ENCODE peak calls at places on chromosomes 12 and 14, in four cellular contexts. A, H, K and Q are unnamed samples.
A peak's percentile ranks its signal among the peaks of the same experiment; 100 is the strongest.

GRCh38 chr12:41437578-41437977 is 249.5 kb downstream of the PDZRN4 start:
- DNase-seq in K (no peak), H (no peak), A (no peak), Q (no peak)

GRCh38 chr12:98736352-98737326 is 91.5 kb downstream of the APAF1 start:
- DNase-seq in H (no peak), A (peak; percentile 15), K (no peak), Q (peak; percentile 66)

GRCh38 chr14:94685166-94685581 is 73.0 kb downstream of the SERPINA3 start:
- DNase-seq in A (peak; percentile 23), H (no peak), K (no peak), Q (peak; percentile 28)

GRCh38 chr12:122880155-122880605 is 15.7 kb downstream of the VPS37B start:
- DNase-seq in A (no peak), K (no peak), H (no peak), Q (no peak)

GRCh38 chr14:21940887-21941855 is 267.6 kb upstream of the OR4E1 start:
- DNase-seq in K (no peak), A (peak; percentile 56), H (peak; percentile 30), Q (peak; percentile 55)

GRCh38 chr12:30905483-30906009 is 21.0 kb upstream of the TSPAN11 start:
- DNase-seq in K (no peak), A (no peak), H (no peak), Q (no peak)

GRCh38 chr12:26712892-26713291 is 120.1 kb downstream of the ITPR2 start:
- DNase-seq in K (no peak), H (no peak), A (no peak), Q (no peak)

GRCh38 chr14:64279719-64280668 is 14.2 kb downstream of the ESR2 start:
- DNase-seq in H (peak; percentile 62), A (peak; percentile 17), K (no peak), Q (no peak)

GRCh38 chr14:34043627-34044372 is 92.9 kb upstream of the EGLN3 start:
- DNase-seq in K (peak; percentile 97), H (peak; percentile 81), A (peak; percentile 77), Q (peak; percentile 99)

GRCh38 chr12:29519585-29520182 is 22.2 kb upstream of the OVCH1 start:
- DNase-seq in A (peak; percentile 60), K (no peak), H (peak; percentile 25), Q (peak; percentile 28)

GRCh38 chr14:73746540-73747385 is 32.6 kb upstream of the PNMA1 start:
- DNase-seq in K (no peak), A (no peak), H (no peak), Q (no peak)

GRCh38 chr12:52058631-52059324 is 7.5 kb downstream of the NR4A1 start:
- DNase-seq in K (no peak), A (peak; percentile 74), H (no peak), Q (no peak)

GRCh38 chr14:94614802-94615201 is 2.6 kb downstream of the SERPINA3 start:
- DNase-seq in K (no peak), H (no peak), A (no peak), Q (no peak)

GRCh38 chr14:22898302-22898894 is 15.4 kb downstream of the REM2 start:
- DNase-seq in H (no peak), K (no peak), A (peak; percentile 24), Q (no peak)

GRCh38 chr12:117596968-117597367 is 235.5 kb upstream of the NOS1 start:
- DNase-seq in K (no peak), A (no peak), H (no peak), Q (no peak)

GRCh38 chr12:25253371-25254068 is 2.8 kb upstream of the KRAS start:
- DNase-seq in K (no peak), H (no peak), A (no peak), Q (no peak)

GRCh38 chr14:103704708-103705107 is 10.5 kb downstream of the XRCC3 start:
- DNase-seq in A (no peak), H (no peak), K (no peak), Q (no peak)

GRCh38 chr12:53806689-53807088 is 54.9 kb upstream of the CISTR start:
- DNase-seq in A (no peak), H (no peak), K (no peak), Q (no peak)

GRCh38 chr14:99925471-99925870 is 132.3 kb downstream of the EML1 start:
- DNase-seq in A (no peak), H (no peak), K (no peak), Q (no peak)

GRCh38 chr12:12612403-12612802 is 727 bp downstream of the CREBL2 start:
- DNase-seq in H (peak; percentile 28), K (no peak), A (peak; percentile 35), Q (peak; percentile 82)

GRCh38 chr14:31880935-31881334 is 196.2 kb upstream of the ARHGAP5 start:
- DNase-seq in H (no peak), K (no peak), A (peak; percentile 46), Q (peak; percentile 64)
- TF ChIP-seq POLR2AphosphoS2 in H (no peak), K (no peak), A (no peak), Q (no peak)

GRCh38 chr12:113358381-113359132 is at the start of gene PLBD2:
- DNase-seq in A (peak; percentile 93), H (peak; percentile 99), K (peak; percentile 59), Q (peak; percentile 80)
- TF ChIP-seq POLR2A in A (peak; percentile 86), H (no peak), K (peak; percentile 67), Q (peak; percentile 57)

DNA sequence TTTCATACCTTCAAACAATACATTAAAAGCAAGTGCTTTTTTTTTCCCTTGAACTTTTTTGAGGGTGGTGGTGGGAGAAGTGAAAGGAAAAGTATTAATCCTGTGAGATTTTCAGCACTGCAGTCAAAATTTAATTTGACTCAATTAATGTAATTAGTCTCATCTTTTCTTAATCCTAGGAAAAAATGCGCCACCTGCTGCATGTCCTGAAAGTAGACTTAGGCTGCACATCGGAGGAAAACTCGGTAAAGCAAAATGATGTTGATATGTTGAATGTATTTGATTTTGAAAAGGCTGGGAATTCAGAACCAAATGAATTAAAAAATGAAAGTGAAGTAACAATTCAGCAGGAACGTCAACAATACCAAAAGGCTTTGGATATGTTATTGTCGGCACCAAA is 52.2 kb downstream of the SPATA7 start:
- DNase-seq in K (no peak), A (no peak), H (no peak), Q (no peak)
- TF ChIP-seq POLR2AphosphoS2 in K (no peak), A (no peak), H (no peak), Q (no peak)

GRCh38 chr14:55579724-55580400 is at the start of gene KTN1:
- DNase-seq in H (peak; percentile 80), K (no peak), A (peak; percentile 84), Q (peak; percentile 50)
- TF ChIP-seq POLR2A in H (peak; percentile 65), K (peak; percentile 68), A (peak; percentile 76), Q (peak; percentile 61)